ENCODE peak calls at places on chromosomes 6 and 20, in six cellular contexts. One of them, this sample, is unnamed.

GRCh38 chr20:51461306-51461705 is 81.2 kb downstream of the NFATC2 start:
- DNase-seq in fibroblast of pulmonary artery: no peak
- DNase-seq in skeletal muscle cell: no peak
- DNase-seq in lower lobe of right lung: no peak
- DNase-seq in cardiac muscle cell: no peak
- DNase-seq in IMR-90: no peak
- DNase-seq in this sample: no peak

GRCh38 chr6:98498359-98498758 is 336.0 kb upstream of the POU3F2 start:
- DNase-seq in fibroblast of pulmonary artery: no peak
- DNase-seq in skeletal muscle cell: no peak
- DNase-seq in lower lobe of right lung: no peak
- DNase-seq in cardiac muscle cell: no peak
- DNase-seq in IMR-90: no peak
- DNase-seq in this sample: no peak

GRCh38 chr6:163175301-163175700 is 239.2 kb upstream of the QKI start:
- DNase-seq in fibroblast of pulmonary artery: no peak
- DNase-seq in skeletal muscle cell: no peak
- DNase-seq in lower lobe of right lung: no peak
- DNase-seq in cardiac muscle cell: no peak
- DNase-seq in IMR-90: no peak
- DNase-seq in this sample: no peak

GRCh38 chr6:121319112-121319553 is 15.1 kb downstream of the TBC1D32 start:
- DNase-seq in fibroblast of pulmonary artery: peak; percentile 56
- DNase-seq in skeletal muscle cell: no peak
- DNase-seq in lower lobe of right lung: no peak
- DNase-seq in cardiac muscle cell: peak; percentile 47
- DNase-seq in IMR-90: peak; percentile 20
- DNase-seq in this sample: peak; percentile 43

GRCh38 chr20:34368547-34368946 is 5.5 kb downstream of the ITCH start:
- DNase-seq in fibroblast of pulmonary artery: no peak
- DNase-seq in skeletal muscle cell: no peak
- DNase-seq in lower lobe of right lung: no peak
- DNase-seq in cardiac muscle cell: no peak
- DNase-seq in IMR-90: no peak
- DNase-seq in this sample: peak; percentile 19

GRCh38 chr6:104896914-104897313 is 37.2 kb upstream of the HACE1 start:
- DNase-seq in fibroblast of pulmonary artery: peak; percentile 4
- DNase-seq in skeletal muscle cell: no peak
- DNase-seq in lower lobe of right lung: no peak
- DNase-seq in cardiac muscle cell: no peak
- DNase-seq in IMR-90: no peak
- DNase-seq in this sample: peak; percentile 24

GRCh38 chr6:168102093-168102985 is 23.3 kb upstream of the FRMD1 start:
- DNase-seq in fibroblast of pulmonary artery: no peak
- DNase-seq in skeletal muscle cell: no peak
- DNase-seq in lower lobe of right lung: peak; percentile 35
- DNase-seq in cardiac muscle cell: no peak
- DNase-seq in IMR-90: no peak
- DNase-seq in this sample: no peak

GRCh38 chr20:23666189-23666588 is 22.6 kb downstream of the CST4 start:
- DNase-seq in fibroblast of pulmonary artery: peak; percentile 31
- DNase-seq in skeletal muscle cell: no peak
- DNase-seq in lower lobe of right lung: no peak
- DNase-seq in cardiac muscle cell: peak; percentile 45
- DNase-seq in IMR-90: no peak
- DNase-seq in this sample: peak; percentile 46

GRCh38 chr6:37794825-37795224 is 24.7 kb upstream of the ZFAND3 start:
- DNase-seq in fibroblast of pulmonary artery: no peak
- DNase-seq in skeletal muscle cell: no peak
- DNase-seq in lower lobe of right lung: no peak
- DNase-seq in cardiac muscle cell: no peak
- DNase-seq in IMR-90: peak; percentile 64
- DNase-seq in this sample: peak; percentile 60

GRCh38 chr6:2765896-2766766 is 938 bp downstream of the WRNIP1 start:
- DNase-seq in fibroblast of pulmonary artery: peak; percentile 46
- DNase-seq in skeletal muscle cell: no peak
- DNase-seq in lower lobe of right lung: peak; percentile 75
- DNase-seq in cardiac muscle cell: peak; percentile 56
- DNase-seq in IMR-90: peak; percentile 30
- DNase-seq in this sample: peak; percentile 40

GRCh38 chr20:41174373-41174772 is 37.0 kb downstream of the PLCG1 start:
- DNase-seq in fibroblast of pulmonary artery: no peak
- DNase-seq in skeletal muscle cell: no peak
- DNase-seq in lower lobe of right lung: no peak
- DNase-seq in cardiac muscle cell: no peak
- DNase-seq in IMR-90: no peak
- DNase-seq in this sample: no peak

GRCh38 chr6:29558439-29559079 is 973 bp downstream of the UBD start:
- DNase-seq in fibroblast of pulmonary artery: no peak
- DNase-seq in skeletal muscle cell: no peak
- DNase-seq in lower lobe of right lung: no peak
- DNase-seq in cardiac muscle cell: no peak
- DNase-seq in IMR-90: no peak
- DNase-seq in this sample: no peak

GRCh38 chr6:31462026-31462963 is 35.6 kb upstream of the MICB start:
- DNase-seq in fibroblast of pulmonary artery: no peak
- DNase-seq in skeletal muscle cell: no peak
- DNase-seq in lower lobe of right lung: no peak
- DNase-seq in cardiac muscle cell: no peak
- DNase-seq in IMR-90: peak; percentile 55
- DNase-seq in this sample: peak; percentile 13
- H3K4me3 ChIP-seq in fibroblast of pulmonary artery: no peak overlapping the region
- H3K4me3 ChIP-seq in skeletal muscle cell: no peak overlapping the region
- H3K4me3 ChIP-seq in lower lobe of right lung: peak overlapping the region; percentile 67
- H3K4me3 ChIP-seq in cardiac muscle cell: no peak overlapping the region
- H3K4me3 ChIP-seq in IMR-90: no peak overlapping the region
- H3K4me3 ChIP-seq in this sample: peak overlapping the region; percentile 56

DNA sequence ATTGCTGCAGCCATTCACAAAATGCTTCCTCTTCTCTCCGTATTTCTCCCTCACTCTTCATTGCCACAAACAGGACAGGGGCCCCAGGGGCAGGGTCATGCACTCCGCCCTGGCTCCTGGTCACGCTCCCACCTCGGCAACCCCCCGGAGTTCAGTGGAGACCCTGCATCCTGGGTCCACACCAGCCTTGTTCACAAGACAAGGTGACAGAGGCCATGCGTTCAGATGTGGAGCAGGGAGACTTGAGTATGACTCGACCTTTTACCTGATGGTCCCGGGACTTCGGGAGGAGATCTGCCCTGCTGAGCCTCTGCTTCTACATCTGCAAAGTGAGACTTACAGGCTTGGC is 49.4 kb downstream of the ANKRD60 start:
- DNase-seq in fibroblast of pulmonary artery: no peak
- DNase-seq in skeletal muscle cell: no peak
- DNase-seq in lower lobe of right lung: peak; percentile 24
- DNase-seq in cardiac muscle cell: no peak
- DNase-seq in IMR-90: no peak
- DNase-seq in this sample: no peak
- H3K4me3 ChIP-seq in fibroblast of pulmonary artery: no peak overlapping the region
- H3K4me3 ChIP-seq in skeletal muscle cell: peak overlapping the region; percentile 36
- H3K4me3 ChIP-seq in lower lobe of right lung: peak overlapping the region; percentile 37
- H3K4me3 ChIP-seq in cardiac muscle cell: no peak overlapping the region
- H3K4me3 ChIP-seq in IMR-90: no peak overlapping the region
- H3K4me3 ChIP-seq in this sample: no peak overlapping the region

GRCh38 chr20:59580991-59581401 is 23.3 kb upstream of the PHACTR3 start:
- DNase-seq in fibroblast of pulmonary artery: no peak
- DNase-seq in skeletal muscle cell: no peak
- DNase-seq in lower lobe of right lung: no peak
- DNase-seq in cardiac muscle cell: no peak
- DNase-seq in IMR-90: no peak
- DNase-seq in this sample: no peak
- H3K4me3 ChIP-seq in fibroblast of pulmonary artery: no peak overlapping the region
- H3K4me3 ChIP-seq in skeletal muscle cell: no peak overlapping the region
- H3K4me3 ChIP-seq in lower lobe of right lung: no peak overlapping the region
- H3K4me3 ChIP-seq in cardiac muscle cell: no peak overlapping the region
- H3K4me3 ChIP-seq in IMR-90: no peak overlapping the region
- H3K4me3 ChIP-seq in this sample: no peak overlapping the region

GRCh38 chr6:46323966-46324622 is 153.3 kb upstream of the ENPP5 start:
- DNase-seq in fibroblast of pulmonary artery: no peak
- DNase-seq in skeletal muscle cell: no peak
- DNase-seq in lower lobe of right lung: no peak
- DNase-seq in cardiac muscle cell: no peak
- DNase-seq in IMR-90: no peak
- DNase-seq in this sample: no peak

GRCh38 chr6:46324706-46325105 is 153.9 kb upstream of the ENPP5 start:
- DNase-seq in fibroblast of pulmonary artery: no peak
- DNase-seq in skeletal muscle cell: no peak
- DNase-seq in lower lobe of right lung: no peak
- DNase-seq in cardiac muscle cell: no peak
- DNase-seq in IMR-90: no peak
- DNase-seq in this sample: no peak

GRCh38 chr6:46323312-46323965 is 152.7 kb upstream of the ENPP5 start:
- DNase-seq in fibroblast of pulmonary artery: peak; percentile 81
- DNase-seq in skeletal muscle cell: peak; percentile 70
- DNase-seq in lower lobe of right lung: no peak
- DNase-seq in cardiac muscle cell: peak; percentile 82
- DNase-seq in IMR-90: peak; percentile 67
- DNase-seq in this sample: peak; percentile 93

GRCh38 chr6:46327769-46328168 is 157.0 kb upstream of the ENPP5 start:
- DNase-seq in fibroblast of pulmonary artery: no peak
- DNase-seq in skeletal muscle cell: no peak
- DNase-seq in lower lobe of right lung: no peak
- DNase-seq in cardiac muscle cell: no peak
- DNase-seq in IMR-90: no peak
- DNase-seq in this sample: no peak

GRCh38 chr6:46325561-46326525 is 155.1 kb upstream of the ENPP5 start:
- DNase-seq in fibroblast of pulmonary artery: peak; percentile 21
- DNase-seq in skeletal muscle cell: peak; percentile 28
- DNase-seq in lower lobe of right lung: peak; percentile 41
- DNase-seq in cardiac muscle cell: peak; percentile 37
- DNase-seq in IMR-90: peak; percentile 28
- DNase-seq in this sample: peak; percentile 79
- H3K4me3 ChIP-seq in fibroblast of pulmonary artery: no peak overlapping the region
- H3K4me3 ChIP-seq in skeletal muscle cell: no peak overlapping the region
- H3K4me3 ChIP-seq in lower lobe of right lung: no peak overlapping the region
- H3K4me3 ChIP-seq in cardiac muscle cell: no peak overlapping the region
- H3K4me3 ChIP-seq in IMR-90: no peak overlapping the region
- H3K4me3 ChIP-seq in this sample: no peak overlapping the region

GRCh38 chr6:18019539-18020534 is 32.4 kb upstream of the KIF13A start:
- DNase-seq in fibroblast of pulmonary artery: no peak
- DNase-seq in skeletal muscle cell: no peak
- DNase-seq in lower lobe of right lung: no peak
- DNase-seq in cardiac muscle cell: peak; percentile 25
- DNase-seq in IMR-90: no peak
- DNase-seq in this sample: no peak
- H3K4me3 ChIP-seq in fibroblast of pulmonary artery: peak overlapping the region; percentile 14
- H3K4me3 ChIP-seq in skeletal muscle cell: no peak overlapping the region
- H3K4me3 ChIP-seq in lower lobe of right lung: peak overlapping the region; percentile 34
- H3K4me3 ChIP-seq in cardiac muscle cell: no peak overlapping the region
- H3K4me3 ChIP-seq in IMR-90: no peak overlapping the region
- H3K4me3 ChIP-seq in this sample: peak overlapping the region; percentile 28

GRCh38 chr6:56851541-56852248 is 103.2 kb upstream of the BEND6 start:
- DNase-seq in fibroblast of pulmonary artery: peak; percentile 91
- DNase-seq in skeletal muscle cell: peak; percentile 59
- DNase-seq in lower lobe of right lung: no peak
- DNase-seq in cardiac muscle cell: peak; percentile 88
- DNase-seq in IMR-90: peak; percentile 89
- DNase-seq in this sample: peak; percentile 93

GRCh38 chr6:56853541-56853940 is 101.4 kb upstream of the BEND6 start:
- DNase-seq in fibroblast of pulmonary artery: no peak
- DNase-seq in skeletal muscle cell: no peak
- DNase-seq in lower lobe of right lung: no peak
- DNase-seq in cardiac muscle cell: no peak
- DNase-seq in IMR-90: no peak
- DNase-seq in this sample: no peak

GRCh38 chr6:56851104-56851503 is 103.8 kb upstream of the BEND6 start:
- DNase-seq in fibroblast of pulmonary artery: peak; percentile 37
- DNase-seq in skeletal muscle cell: no peak
- DNase-seq in lower lobe of right lung: no peak
- DNase-seq in cardiac muscle cell: peak; percentile 26
- DNase-seq in IMR-90: peak; percentile 74
- DNase-seq in this sample: peak; percentile 41

GRCh38 chr6:56852611-56853010 is 102.3 kb upstream of the BEND6 start:
- DNase-seq in fibroblast of pulmonary artery: no peak
- DNase-seq in skeletal muscle cell: no peak
- DNase-seq in lower lobe of right lung: no peak
- DNase-seq in cardiac muscle cell: no peak
- DNase-seq in IMR-90: no peak
- DNase-seq in this sample: no peak

DNA sequence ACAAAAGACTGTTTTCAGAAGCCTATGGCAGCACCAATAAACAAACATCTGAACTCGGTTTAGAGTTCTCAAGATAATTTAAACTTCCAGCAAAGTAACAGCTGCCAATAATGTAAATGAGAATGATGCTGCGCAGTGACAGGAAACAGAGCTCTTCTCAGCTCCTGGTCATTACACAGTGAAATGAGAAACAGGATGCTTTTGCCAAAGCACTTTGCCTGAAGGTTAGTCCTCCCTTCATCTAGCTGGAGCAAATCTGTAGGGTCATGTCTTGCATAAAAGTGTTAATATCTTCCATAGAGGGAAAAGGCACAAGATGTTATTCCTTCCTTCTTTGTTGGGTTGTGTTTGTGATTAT is 102.7 kb upstream of the BEND6 start:
- DNase-seq in fibroblast of pulmonary artery: no peak
- DNase-seq in skeletal muscle cell: no peak
- DNase-seq in lower lobe of right lung: no peak
- DNase-seq in cardiac muscle cell: no peak
- DNase-seq in IMR-90: no peak
- DNase-seq in this sample: no peak
- H3K4me3 ChIP-seq in fibroblast of pulmonary artery: no peak overlapping the region
- H3K4me3 ChIP-seq in skeletal muscle cell: peak overlapping the region; percentile 63
- H3K4me3 ChIP-seq in lower lobe of right lung: no peak overlapping the region
- H3K4me3 ChIP-seq in cardiac muscle cell: no peak overlapping the region
- H3K4me3 ChIP-seq in IMR-90: peak overlapping the region; percentile 64
- H3K4me3 ChIP-seq in this sample: peak overlapping the region; percentile 71

This sample was measured in choroid plexus epithelial cell.